ENCODE peak calls at places on chromosomes 3 and 15, in five cellular contexts. I, H, O, G and L are unnamed samples.

GRCh38 chr3:31270010-31270409 is 262.7 kb upstream of the STT3B start:
- DNase-seq in I (no peak), O (no peak), H (no peak), G (no peak), L (no peak)

GRCh38 chr3:9142346-9142745 is 107.1 kb downstream of the SRGAP3 start:
- DNase-seq in O (no peak), I (no peak), H (no peak), G (no peak), L (no peak)

GRCh38 chr3:110504401-110504800 is 567.2 kb upstream of the NECTIN3 start:
- DNase-seq in G (no peak), O (no peak), H (no peak), I (no peak), L (no peak)

GRCh38 chr3:66073464-66074141 is 34.9 kb upstream of the MAGI1 start:
- DNase-seq in I (no peak), O (no peak), G (no peak), H (no peak), L (no peak)

GRCh38 chr3:112074006-112074405 is 12.2 kb upstream of the C3orf52 start:
- DNase-seq in G (no peak), O (no peak), H (no peak), I (no peak), L (no peak)

GRCh38 chr3:138356666-138357409 is 8.5 kb downstream of the MRAS start:
- DNase-seq in I (no peak), G (no peak), O (no peak), H (no peak), L (no peak)

GRCh38 chr15:78131295-78132021 is at the start of gene CIB2:
- DNase-seq in I (peak; percentile 88), H (peak; percentile 91), O (peak; percentile 65), G (peak; percentile 60), L (peak; percentile 86)

GRCh38 chr3:155870945-155871745 is 695 bp downstream of the GMPS start:
- DNase-seq in I (peak; percentile 56), G (peak; percentile 2), O (no peak), H (peak; percentile 75), L (peak; percentile 54)

GRCh38 chr3:194070634-194071409 is 65.1 kb upstream of the HES1 start:
- DNase-seq in O (peak; percentile 94), I (peak; percentile 68), H (peak; percentile 73), G (peak; percentile 89), L (peak; percentile 66)

GRCh38 chr3:160245261-160245800 is 20.1 kb downstream of the C3orf80 start:
- DNase-seq in I (no peak), H (no peak), G (peak; percentile 14), O (no peak), L (no peak)

GRCh38 chr3:33004205-33004604 is 52.8 kb downstream of the CCR4 start:
- DNase-seq in I (no peak), H (no peak), G (no peak), O (no peak), L (no peak)

GRCh38 chr3:40973141-40973540 is 226.2 kb upstream of the CTNNB1 start:
- DNase-seq in G (no peak), I (no peak), O (no peak), H (no peak), L (no peak)

GRCh38 chr3:5194801-5195509 is 7.4 kb downstream of the EDEM1 start:
- DNase-seq in H (no peak), I (no peak), O (peak; percentile 94), G (peak; percentile 67), L (no peak)

GRCh38 chr3:141853146-141853690 is 23.2 kb upstream of the ATP1B3 start:
- DNase-seq in G (no peak), H (no peak), O (no peak), I (no peak), L (no peak)

GRCh38 chr15:70069716-70070115 is 28.0 kb downstream of the TLE3 start:
- DNase-seq in I (no peak), G (no peak), O (no peak), H (no peak), L (no peak)
- H3K79me1 ChIP-seq in I (peaks cover 4% of the 10 kb centered on the region), G (no peaks in the 10 kb centered on the region), O (peaks cover 38% of the 10 kb centered on the region), H (peaks cover 16% of the 10 kb centered on the region), L (no peaks in the 10 kb centered on the region)

GRCh38 chr3:134363381-134363755 is 10.9 kb downstream of the AMOTL2 start:
- DNase-seq in H (no peak), I (no peak), G (no peak), O (no peak), L (no peak)
- H4K8ac ChIP-seq in H (no peak overlapping the region), I (no peak overlapping the region), G (peak overlapping the region; percentile 79), O (peak overlapping the region; percentile 54), L (no peak overlapping the region)

DNA sequence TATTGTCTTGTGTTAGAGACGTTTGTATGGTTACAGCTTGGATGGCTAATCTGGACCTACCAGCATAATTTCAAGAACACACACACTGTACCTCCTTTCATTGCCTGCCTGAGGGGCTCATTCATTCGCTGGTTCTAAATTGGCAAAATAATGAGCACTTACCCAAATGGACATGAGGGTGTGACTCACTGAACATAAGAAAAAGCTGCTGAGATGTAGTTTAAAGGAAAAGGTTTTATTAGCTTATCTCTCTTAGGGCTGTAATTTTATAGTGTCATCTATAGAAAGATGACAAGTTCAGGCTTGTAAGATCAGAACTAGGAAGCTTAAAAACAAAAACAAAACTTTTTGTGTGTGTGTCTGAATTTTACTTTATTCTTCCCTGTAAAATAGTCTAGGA is 120.7 kb upstream of the WNT7A start:
- DNase-seq in G (no peak), H (no peak), I (no peak), O (no peak), L (no peak)
- H2BK12ac ChIP-seq in G (no peak overlapping the region), H (no peak overlapping the region), I (no peak overlapping the region), O (no peak overlapping the region), L (no peak overlapping the region)

DNA sequence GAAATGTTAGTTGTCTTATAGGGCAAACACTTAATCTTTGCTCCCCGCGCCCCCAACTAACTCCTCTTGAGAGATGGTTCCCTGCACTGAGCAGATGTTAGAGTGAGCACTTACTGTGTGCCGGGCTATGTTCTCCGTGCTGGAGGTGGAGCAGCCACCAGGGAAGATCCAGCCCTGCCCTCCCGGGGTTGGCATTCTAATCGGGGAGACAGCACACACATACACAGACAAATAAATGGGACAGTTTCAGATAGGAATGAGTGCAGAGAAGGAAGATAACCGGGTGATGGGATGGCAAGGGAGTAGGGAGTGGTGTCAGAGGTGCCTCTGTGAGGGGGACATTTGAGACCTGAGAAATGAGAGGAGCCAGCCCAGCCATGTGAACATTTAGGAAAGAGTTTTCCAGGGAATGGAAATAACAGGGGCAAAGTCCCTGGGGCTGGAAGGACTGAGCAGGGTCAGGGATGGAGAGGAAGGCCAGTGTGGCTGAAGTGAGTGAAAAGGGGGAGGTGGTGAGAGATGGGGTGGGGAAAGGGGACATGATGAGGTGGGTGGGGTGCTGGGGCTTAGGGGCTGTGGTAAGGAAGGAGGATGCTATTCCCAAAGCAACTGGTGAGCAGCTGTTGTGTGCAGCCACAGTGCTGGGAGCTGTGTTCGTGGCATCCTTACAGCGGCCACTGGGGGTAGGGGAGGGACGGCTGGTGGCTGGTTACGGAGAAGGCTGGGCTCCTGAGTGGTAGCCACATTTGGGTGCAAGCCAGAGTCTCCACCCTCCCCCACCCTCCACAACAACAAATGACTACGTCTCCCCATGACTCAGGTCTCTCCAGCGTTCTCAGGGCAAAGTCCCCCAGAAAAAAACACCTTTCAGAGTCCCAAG is 15.4 kb upstream of the FGD5 start:
- DNase-seq in G (no peak), O (no peak), I (no peak), H (no peak), L (no peak)
- H3K79me1 ChIP-seq in G (no peaks in the 10 kb centered on the region), O (no peaks in the 10 kb centered on the region), I (no peaks in the 10 kb centered on the region), H (no peaks in the 10 kb centered on the region), L (no peaks in the 10 kb centered on the region)

GRCh38 chr3:158702815-158703481 is 29.3 kb downstream of the RARRES1 start:
- DNase-seq in G (no peak), H (no peak), I (no peak), O (peak; percentile 60), L (no peak)
- H4K8ac ChIP-seq in G (no peak overlapping the region), H (no peak overlapping the region), I (no peak overlapping the region), O (peak overlapping the region; percentile 56), L (no peak overlapping the region)